ENCODE peak calls at places on chromosomes 4 and X, in five cellular contexts. O is activated CD4-positive, alpha-beta T cell treated with anti-CD3 and anti-CD28 coated beads, Interleukin-2, amount 50 U/mL, for 4 hours; T is HT1080; L is T-cell; J is NCI-H526. H is an unnamed sample.

GRCh38 chr4:145703850-145704528 is 24.0 kb downstream of the C4orf51 start:
- DNase-seq in O (no peak), T (no peak), L (no peak), J (no peak), H (no peak)

GRCh38 chr4:184664445-184665210 is 15.1 kb downstream of the PRIMPOL start:
- DNase-seq in O (no peak), T (no peak), L (no peak), J (no peak), H (no peak)

GRCh38 chrX:23884427-23885024 is 23.2 kb downstream of the APOO start:
- DNase-seq in O (no peak), T (peak), L (no peak), J (no peak), H (no peak)

GRCh38 chr4:3676907-3677495 is 89.2 kb upstream of the ADRA2C start:
- DNase-seq in O (no peak), T (no peak), L (no peak), J (no peak), H (no peak)

GRCh38 chrX:31981546-31982062 is 909.8 kb upstream of the FTHL17 start:
- DNase-seq in O (no peak), T (no peak), L (no peak), J (no peak), H (no peak)

GRCh38 chr4:74114234-74114633 is 15.2 kb upstream of the CXCL2 start:
- DNase-seq in O (no peak), T (peak), L (no peak), J (no peak), H (no peak)

GRCh38 chr4:115145393-115146160 is 32.2 kb upstream of the NDST4 start:
- DNase-seq in O (no peak), T (no peak), L (no peak), J (peak), H (no peak)

GRCh38 chr4:7960790-7961655 is 21.4 kb upstream of the AFAP1 start:
- DNase-seq in O (peak), T (peak), L (peak), J (no peak), H (no peak)

GRCh38 chr4:9800878-9801277 is 19.4 kb downstream of the DRD5 start:
- DNase-seq in O (no peak), T (no peak), L (no peak), J (peak), H (no peak)

GRCh38 chrX:57241967-57242366 is 44.5 kb upstream of the FAAH2 start:
- DNase-seq in O (no peak), T (no peak), L (no peak), J (peak), H (no peak)

GRCh38 chr4:83905952-83906351 is 370.0 kb downstream of the GPAT3 start:
- DNase-seq in O (no peak), T (peak), L (no peak), J (peak), H (no peak)

GRCh38 chr4:67035986-67036385 is 509.3 kb downstream of the CENPC start:
- DNase-seq in O (no peak), T (peak), L (no peak), J (no peak), H (no peak)

GRCh38 chr4:173934933-173935620 is 348.4 kb downstream of the FBXO8 start:
- DNase-seq in O (no peak), T (no peak), L (no peak), J (no peak), H (no peak)

GRCh38 chr4:87219648-87220093 is 747 bp downstream of the KLHL8 start:
- DNase-seq in O (peak), T (peak), L (no peak), J (peak), H (no peak)

GRCh38 chrX:41518127-41518840 is 71.1 kb downstream of the NYX start:
- DNase-seq in O (peak), T (no peak), L (no peak), J (no peak), H (no peak)

GRCh38 chrX:137427061-137427778 is 138.7 kb upstream of the ZIC3 start:
- DNase-seq in O (no peak), T (no peak), L (no peak), J (no peak), H (no peak)

GRCh38 chr4:1318488-1319213 is 28.4 kb upstream of the UVSSA start:
- DNase-seq in O (peak), T (no peak), L (no peak), J (no peak), H (peak)

GRCh38 chr4:182093947-182094346 is 149.3 kb upstream of the TENM3 start:
- DNase-seq in O (no peak), T (no peak), L (no peak), J (no peak), H (no peak)

GRCh38 chrX:13659057-13659456 is 6.1 kb downstream of the TCEANC start:
- DNase-seq in O (no peak), T (peak), L (no peak), J (no peak), H (no peak)

GRCh38 chr4:145565328-145565727 is 53.9 kb upstream of the MMAA start:
- DNase-seq in O (no peak), T (no peak), L (no peak), J (peak), H (no peak)

GRCh38 chrX:153926863-153927685 is 1.0 kb upstream of the ARHGAP4 start:
- DNase-seq in O (peak), T (peak), L (peak), J (peak), H (peak)

GRCh38 chr4:13328591-13328990 is 155.5 kb downstream of the RAB28 start:
- DNase-seq in O (no peak), T (peak), L (no peak), J (no peak), H (no peak)

GRCh38 chr4:3830774-3831528 is 64.8 kb downstream of the ADRA2C start:
- DNase-seq in O (no peak), T (no peak), L (no peak), J (no peak), H (no peak)

GRCh38 chr4:83114576-83114975 is at the start of gene PLAC8:
- DNase-seq in O (no peak), T (no peak), L (peak), J (no peak), H (peak)

GRCh38 chr4:40243390-40243948 is 46.6 kb downstream of the RHOH start:
- DNase-seq in O (no peak), T (no peak), L (no peak), J (no peak), H (no peak)

GRCh38 chr4:112348488-112349158 is 51.5 kb downstream of the ALPK1 start:
- DNase-seq in O (no peak), T (peak), L (no peak), J (peak), H (no peak)

GRCh38 chrX:102599084-102599949 is at the start of gene ARMCX5:
- DNase-seq in O (peak), T (peak), L (peak), J (peak), H (peak)

GRCh38 chr4:7744131-7744804 is 195.4 kb downstream of the AFAP1 start:
- DNase-seq in O (no peak), T (no peak), L (no peak), J (no peak), H (no peak)

GRCh38 chr4:101864660-101865059 is 74.1 kb downstream of the BANK1 start:
- DNase-seq in O (no peak), T (no peak), L (no peak), J (no peak), H (no peak)

GRCh38 chr4:33073811-33074210 is 2353.6 kb downstream of the PCDH7 start:
- DNase-seq in O (no peak), T (no peak), L (no peak), J (no peak), H (no peak)

GRCh38 chrX:30714138-30714537 is 60.9 kb downstream of the GK start:
- DNase-seq in O (no peak), T (no peak), L (no peak), J (no peak), H (no peak)

GRCh38 chr4:90951037-90951436 is 823.8 kb downstream of the CCSER1 start:
- DNase-seq in O (no peak), T (peak), L (no peak), J (no peak), H (no peak)

GRCh38 chrX:11967986-11968385 is 170.3 kb upstream of the FRMPD4 start:
- DNase-seq in O (no peak), T (peak), L (no peak), J (no peak), H (no peak)

GRCh38 chrX:151789179-151789800 is 54.7 kb downstream of the CNGA2 start:
- DNase-seq in O (no peak), T (peak), L (no peak), J (no peak), H (no peak)

GRCh38 chrX:129931411-129932136 is 25.6 kb downstream of the UTP14A start:
- DNase-seq in O (peak), T (peak), L (peak), J (peak), H (peak)

GRCh38 chr4:163335384-163335783 is 3.0 kb upstream of the NPY1R start:
- DNase-seq in O (no peak), T (no peak), L (no peak), J (no peak), H (no peak)

GRCh38 chr4:15327311-15328298 is 100.2 kb upstream of the C1QTNF7 start:
- DNase-seq in O (no peak), T (peak), L (no peak), J (no peak), H (no peak)

GRCh38 chr4:173218411-173219125 is 50.0 kb downstream of the GALNT7 start:
- DNase-seq in O (no peak), T (peak), L (no peak), J (no peak), H (no peak)

GRCh38 chr4:17336986-17337385 is 174.9 kb downstream of the QDPR start:
- DNase-seq in O (no peak), T (no peak), L (no peak), J (no peak), H (no peak)

H was measured in effector CD8-positive, alpha-beta T cell.